ENCODE peak calls at places on chromosomes 4 and X, in eight cellular contexts. U, P, Q, Y, Z, M, N and L are unnamed samples.

GRCh38 chrX:42093756-42094155 is 170.4 kb upstream of the CASK start:
- DNase-seq in Z (no peak), M (no peak), P (no peak), N (no peak), Y (no peak), Q (no peak), U (no peak), L (no peak)

GRCh38 chr4:92184566-92184965 is 119.2 kb upstream of the GRID2 start:
- DNase-seq in P (no peak), U (no peak), Z (no peak), M (no peak), Y (no peak), Q (no peak), N (no peak), L (no peak)

GRCh38 chrX:7351946-7352345 is 204.0 kb upstream of the PUDP start:
- DNase-seq in Y (no peak), U (no peak), Z (no peak), P (no peak), M (no peak), N (no peak), Q (no peak), L (no peak)

GRCh38 chrX:41291309-41291708 is 42.7 kb upstream of the DDX3X start:
- DNase-seq in Q (no peak), N (no peak), Y (no peak), U (no peak), M (no peak), Z (no peak), P (no peak), L (no peak)

GRCh38 chr4:8732092-8732491 is 139.5 kb downstream of the CPZ start:
- DNase-seq in Q (no peak), M (peak), Z (no peak), N (no peak), U (no peak), Y (no peak), P (no peak), L (no peak)

GRCh38 chr4:168651864-168652263 is 155.0 kb downstream of the PALLD start:
- DNase-seq in U (no peak), M (no peak), Z (no peak), Y (no peak), P (no peak), Q (no peak), N (no peak), L (no peak)

GRCh38 chrX:119672252-119672825 is 20.6 kb downstream of the SEPTIN6 start:
- DNase-seq in Y (no peak), Z (no peak), U (no peak), M (no peak), P (no peak), N (no peak), Q (no peak), L (no peak)

GRCh38 chrX:68443155-68443868 is 10.0 kb upstream of the OPHN1 start:
- DNase-seq in Q (no peak), Y (no peak), N (no peak), M (no peak), P (no peak), Z (no peak), U (no peak), L (no peak)

GRCh38 chr4:141768954-141769353 is 132.6 kb downstream of the IL15 start:
- DNase-seq in Y (no peak), U (no peak), N (no peak), P (no peak), Z (no peak), M (no peak), Q (no peak), L (no peak)

GRCh38 chrX:37846934-37847732 is at the start of gene DYNLT3:
- DNase-seq in Z (peak), Q (peak), N (peak), U (peak), P (peak), M (peak), Y (peak), L (peak)

GRCh38 chr4:151324124-151324448 is 1.3 kb downstream of the SH3D19 start:
- DNase-seq in U (no peak), Y (no peak), M (no peak), N (no peak), Q (no peak), Z (no peak), P (no peak), L (no peak)

GRCh38 chrX:152926279-152926678 is 28.4 kb downstream of the ZNF185 start:
- DNase-seq in Z (peak), M (peak), U (no peak), N (peak), P (peak), Y (peak), Q (peak), L (no peak)

GRCh38 chr4:151484396-151485102 is 75.6 kb downstream of the FHIP1A start:
- DNase-seq in N (no peak), Z (no peak), M (no peak), Y (no peak), U (no peak), P (no peak), Q (no peak), L (no peak)

GRCh38 chr4:178306565-178306964 is 864.3 kb upstream of the AGA start:
- DNase-seq in N (no peak), Q (no peak), Y (no peak), M (no peak), Z (no peak), U (no peak), P (no peak), L (no peak)

GRCh38 chr4:145954924-145955339 is 16.3 kb upstream of the ZNF827 start:
- DNase-seq in Y (no peak), Z (no peak), Q (no peak), U (no peak), M (no peak), P (no peak), N (no peak), L (no peak)

GRCh38 chrX:11558972-11559371 is 106.7 kb downstream of the ARHGAP6 start:
- DNase-seq in U (no peak), Z (no peak), P (peak), Y (peak), M (peak), N (no peak), Q (peak), L (peak)

GRCh38 chrX:135463937-135464336 is 42.2 kb downstream of the SMIM10L2A start:
- DNase-seq in U (no peak), N (no peak), Y (no peak), P (no peak), Z (no peak), M (no peak), Q (no peak), L (no peak)

GRCh38 chr4:87071401-87071800 is 136.6 kb downstream of the AFF1 start:
- DNase-seq in Z (peak), Q (no peak), U (no peak), N (no peak), Y (no peak), P (no peak), M (no peak), L (no peak)

GRCh38 chr4:7217453-7218310 is 25.3 kb downstream of the SORCS2 start:
- DNase-seq in Q (no peak), Z (no peak), N (no peak), U (no peak), M (no peak), Y (no peak), P (no peak), L (no peak)

GRCh38 chr4:77194366-77194765 is 37.4 kb downstream of the CCNG2 start:
- DNase-seq in P (peak), Q (no peak), N (no peak), U (no peak), Y (no peak), M (no peak), Z (no peak), L (no peak)

GRCh38 chrX:135295238-135295943 is 13.9 kb upstream of the ETDC start:
- DNase-seq in M (no peak), U (peak), Y (peak), N (peak), P (peak), Z (peak), Q (peak), L (peak)

GRCh38 chr4:119124314-119124713 is 11.3 kb upstream of the MYOZ2 start:
- DNase-seq in U (no peak), P (no peak), Y (no peak), N (no peak), Q (no peak), Z (no peak), M (no peak), L (no peak)

GRCh38 chr4:161704040-161704439 is 459.8 kb downstream of the FSTL5 start:
- DNase-seq in U (no peak), Y (no peak), N (no peak), Z (no peak), P (no peak), Q (no peak), M (no peak), L (no peak)

GRCh38 chr4:952881-953573 is 20.3 kb downstream of the DGKQ start:
- DNase-seq in N (no peak), Z (no peak), U (no peak), P (no peak), Y (no peak), M (peak), Q (no peak), L (no peak)

GRCh38 chr4:89482248-89482647 is 174.6 kb upstream of the GPRIN3 start:
- DNase-seq in Y (no peak), P (peak), M (no peak), U (no peak), Q (no peak), N (no peak), Z (no peak), L (no peak)

GRCh38 chr4:152972821-152973613 is 36.9 kb downstream of the FHDC1 start:
- DNase-seq in N (no peak), Q (no peak), U (no peak), Y (no peak), M (no peak), Z (no peak), P (no peak), L (no peak)

GRCh38 chr4:3294401-3295241 is 1.8 kb downstream of the RGS12 start:
- DNase-seq in Y (no peak), N (no peak), U (peak), Q (no peak), P (no peak), Z (no peak), M (no peak), L (no peak)

GRCh38 chr4:114151-114550 is 10.2 kb upstream of the ZNF718 start:
- DNase-seq in M (no peak), N (no peak), Z (no peak), U (no peak), Q (no peak), P (no peak), Y (no peak), L (no peak)

GRCh38 chrX:95059909-95060308 is 1385.9 kb downstream of the FAM133A start:
- DNase-seq in Z (no peak), N (no peak), M (no peak), P (no peak), Q (no peak), Y (no peak), U (no peak), L (no peak)

GRCh38 chr4:177386416-177386815 is 55.8 kb downstream of the AGA start:
- DNase-seq in Y (no peak), Z (no peak), P (no peak), Q (no peak), U (no peak), M (no peak), N (no peak), L (no peak)

GRCh38 chr4:140103676-140104075 is 50.3 kb downstream of the MAML3 start:
- DNase-seq in Q (no peak), P (no peak), U (no peak), M (peak), N (no peak), Z (no peak), Y (no peak), L (peak)

GRCh38 chr4:100248476-100248875 is 58.2 kb upstream of the DDIT4L start:
- DNase-seq in Z (no peak), Y (no peak), U (no peak), Q (no peak), P (no peak), N (no peak), M (no peak), L (no peak)

GRCh38 chrX:130975947-130976346 is 72.9 kb upstream of the ENOX2 start:
- DNase-seq in Z (peak), N (no peak), U (peak), P (peak), M (no peak), Q (no peak), Y (peak), L (no peak)

GRCh38 chr4:67483868-67484602 is 61.3 kb downstream of the CENPC start:
- DNase-seq in Z (no peak), Q (no peak), U (no peak), M (no peak), P (no peak), Y (no peak), N (no peak), L (no peak)

GRCh38 chr4:177442623-177443155 is 452 bp upstream of the AGA start:
- DNase-seq in M (no peak), U (no peak), Q (peak), Z (no peak), P (peak), Y (peak), N (no peak), L (peak)

GRCh38 chrX:3811331-3812311 is 98.2 kb upstream of the PRKX start:
- DNase-seq in Q (peak), P (peak), M (no peak), U (no peak), Z (peak), N (no peak), Y (peak), L (peak)